ENCODE peak calls at places on chromosome 15, in eight cellular contexts. One of them, this sample, is unnamed.

GRCh38 chr15:43103939-43104338 is 1.9 kb downstream of the UBR1 start:
- DNase-seq in NB4: no peak
- DNase-seq in lower leg skin: no peak
- DNase-seq in pancreas: no peak
- DNase-seq in CD8-positive, alpha-beta T cell: no peak
- DNase-seq in heart right ventricle: no peak
- DNase-seq in mammary epithelial cell: peak
- DNase-seq in upper lobe of right lung: no peak
- DNase-seq in this sample: no peak

GRCh38 chr15:31360843-31361763 is 34.5 kb downstream of the KLF13 start:
- DNase-seq in NB4: peak
- DNase-seq in lower leg skin: peak
- DNase-seq in pancreas: peak
- DNase-seq in CD8-positive, alpha-beta T cell: peak
- DNase-seq in heart right ventricle: no peak
- DNase-seq in mammary epithelial cell: no peak
- DNase-seq in upper lobe of right lung: peak
- DNase-seq in this sample: no peak

GRCh38 chr15:80404719-80405553 is 754 bp downstream of the ARNT2 start:
- DNase-seq in NB4: no peak
- DNase-seq in lower leg skin: no peak
- DNase-seq in pancreas: no peak
- DNase-seq in CD8-positive, alpha-beta T cell: no peak
- DNase-seq in heart right ventricle: peak
- DNase-seq in mammary epithelial cell: no peak
- DNase-seq in upper lobe of right lung: peak
- DNase-seq in this sample: no peak

GRCh38 chr15:69903476-69904295 is 194.0 kb downstream of the TLE3 start:
- DNase-seq in NB4: no peak
- DNase-seq in lower leg skin: no peak
- DNase-seq in pancreas: no peak
- DNase-seq in CD8-positive, alpha-beta T cell: no peak
- DNase-seq in heart right ventricle: no peak
- DNase-seq in mammary epithelial cell: no peak
- DNase-seq in upper lobe of right lung: no peak
- DNase-seq in this sample: peak

GRCh38 chr15:65873271-65873670 is 4.0 kb downstream of the RAB11A start:
- DNase-seq in NB4: no peak
- DNase-seq in lower leg skin: no peak
- DNase-seq in pancreas: no peak
- DNase-seq in CD8-positive, alpha-beta T cell: no peak
- DNase-seq in heart right ventricle: no peak
- DNase-seq in mammary epithelial cell: peak
- DNase-seq in upper lobe of right lung: no peak
- DNase-seq in this sample: no peak

GRCh38 chr15:93024293-93024692 is 64.7 kb downstream of the RGMA start:
- DNase-seq in NB4: no peak
- DNase-seq in lower leg skin: no peak
- DNase-seq in pancreas: no peak
- DNase-seq in CD8-positive, alpha-beta T cell: no peak
- DNase-seq in heart right ventricle: no peak
- DNase-seq in mammary epithelial cell: no peak
- DNase-seq in upper lobe of right lung: no peak
- DNase-seq in this sample: no peak

GRCh38 chr15:91468861-91469260 is 368.8 kb downstream of the SV2B start:
- DNase-seq in NB4: no peak
- DNase-seq in lower leg skin: no peak
- DNase-seq in pancreas: no peak
- DNase-seq in CD8-positive, alpha-beta T cell: no peak
- DNase-seq in heart right ventricle: no peak
- DNase-seq in mammary epithelial cell: no peak
- DNase-seq in upper lobe of right lung: no peak
- DNase-seq in this sample: no peak

GRCh38 chr15:80179025-80179759 is 26.4 kb downstream of the FAH start:
- DNase-seq in NB4: no peak
- DNase-seq in lower leg skin: no peak
- DNase-seq in pancreas: no peak
- DNase-seq in CD8-positive, alpha-beta T cell: no peak
- DNase-seq in heart right ventricle: no peak
- DNase-seq in mammary epithelial cell: peak
- DNase-seq in upper lobe of right lung: no peak
- DNase-seq in this sample: peak

GRCh38 chr15:100931143-100931890 is 12.2 kb downstream of the LRRK1 start:
- DNase-seq in NB4: no peak
- DNase-seq in lower leg skin: peak
- DNase-seq in pancreas: no peak
- DNase-seq in CD8-positive, alpha-beta T cell: no peak
- DNase-seq in heart right ventricle: no peak
- DNase-seq in mammary epithelial cell: no peak
- DNase-seq in upper lobe of right lung: no peak
- DNase-seq in this sample: no peak

GRCh38 chr15:92123848-92124631 is 269.6 kb upstream of the ST8SIA2 start:
- DNase-seq in NB4: no peak
- DNase-seq in lower leg skin: no peak
- DNase-seq in pancreas: no peak
- DNase-seq in CD8-positive, alpha-beta T cell: no peak
- DNase-seq in heart right ventricle: no peak
- DNase-seq in mammary epithelial cell: no peak
- DNase-seq in upper lobe of right lung: no peak
- DNase-seq in this sample: no peak

GRCh38 chr15:80556694-80557367 is 138.3 kb upstream of the ABHD17C start:
- DNase-seq in NB4: no peak
- DNase-seq in lower leg skin: no peak
- DNase-seq in pancreas: no peak
- DNase-seq in CD8-positive, alpha-beta T cell: no peak
- DNase-seq in heart right ventricle: no peak
- DNase-seq in mammary epithelial cell: no peak
- DNase-seq in upper lobe of right lung: no peak
- DNase-seq in this sample: peak

GRCh38 chr15:38504680-38505467 is 50.9 kb downstream of the FAM98B start:
- DNase-seq in NB4: no peak
- DNase-seq in lower leg skin: no peak
- DNase-seq in pancreas: no peak
- DNase-seq in CD8-positive, alpha-beta T cell: no peak
- DNase-seq in heart right ventricle: no peak
- DNase-seq in mammary epithelial cell: no peak
- DNase-seq in upper lobe of right lung: no peak
- DNase-seq in this sample: no peak

GRCh38 chr15:92197761-92198160 is 195.9 kb upstream of the ST8SIA2 start:
- DNase-seq in NB4: no peak
- DNase-seq in lower leg skin: no peak
- DNase-seq in pancreas: no peak
- DNase-seq in CD8-positive, alpha-beta T cell: no peak
- DNase-seq in heart right ventricle: no peak
- DNase-seq in mammary epithelial cell: no peak
- DNase-seq in upper lobe of right lung: no peak
- DNase-seq in this sample: no peak

GRCh38 chr15:100249096-100249815 is 92.5 kb downstream of the ADAMTS17 start:
- DNase-seq in NB4: no peak
- DNase-seq in lower leg skin: peak
- DNase-seq in pancreas: no peak
- DNase-seq in CD8-positive, alpha-beta T cell: no peak
- DNase-seq in heart right ventricle: no peak
- DNase-seq in mammary epithelial cell: no peak
- DNase-seq in upper lobe of right lung: no peak
- DNase-seq in this sample: no peak

GRCh38 chr15:75171408-75171807 is 30.3 kb upstream of the C15orf39 start:
- DNase-seq in NB4: peak
- DNase-seq in lower leg skin: peak
- DNase-seq in pancreas: no peak
- DNase-seq in CD8-positive, alpha-beta T cell: no peak
- DNase-seq in heart right ventricle: no peak
- DNase-seq in mammary epithelial cell: peak
- DNase-seq in upper lobe of right lung: peak
- DNase-seq in this sample: peak

GRCh38 chr15:38647683-38648082 is 83.1 kb upstream of the RASGRP1 start:
- DNase-seq in NB4: no peak
- DNase-seq in lower leg skin: no peak
- DNase-seq in pancreas: no peak
- DNase-seq in CD8-positive, alpha-beta T cell: no peak
- DNase-seq in heart right ventricle: no peak
- DNase-seq in mammary epithelial cell: peak
- DNase-seq in upper lobe of right lung: no peak
- DNase-seq in this sample: peak

GRCh38 chr15:65310431-65311137 is 6.1 kb downstream of the RNU5B-1 start:
- DNase-seq in NB4: peak
- DNase-seq in lower leg skin: no peak
- DNase-seq in pancreas: no peak
- DNase-seq in CD8-positive, alpha-beta T cell: no peak
- DNase-seq in heart right ventricle: no peak
- DNase-seq in mammary epithelial cell: no peak
- DNase-seq in upper lobe of right lung: no peak
- DNase-seq in this sample: peak

GRCh38 chr15:68315495-68316007 is 38.0 kb downstream of the FEM1B start:
- DNase-seq in NB4: no peak
- DNase-seq in lower leg skin: peak
- DNase-seq in pancreas: no peak
- DNase-seq in CD8-positive, alpha-beta T cell: no peak
- DNase-seq in heart right ventricle: no peak
- DNase-seq in mammary epithelial cell: no peak
- DNase-seq in upper lobe of right lung: peak
- DNase-seq in this sample: peak

GRCh38 chr15:99213187-99213811 is 36.1 kb downstream of the TTC23 start:
- DNase-seq in NB4: peak
- DNase-seq in lower leg skin: peak
- DNase-seq in pancreas: peak
- DNase-seq in CD8-positive, alpha-beta T cell: peak
- DNase-seq in heart right ventricle: peak
- DNase-seq in mammary epithelial cell: peak
- DNase-seq in upper lobe of right lung: peak
- DNase-seq in this sample: peak

GRCh38 chr15:85583404-85584390 is 203.3 kb downstream of the AKAP13 start:
- DNase-seq in NB4: no peak
- DNase-seq in lower leg skin: no peak
- DNase-seq in pancreas: peak
- DNase-seq in CD8-positive, alpha-beta T cell: peak
- DNase-seq in heart right ventricle: peak
- DNase-seq in mammary epithelial cell: peak
- DNase-seq in upper lobe of right lung: peak
- DNase-seq in this sample: peak
- H3K4me3 ChIP-seq in NB4: no peak
- H3K4me3 ChIP-seq in lower leg skin: no peak
- H3K4me3 ChIP-seq in pancreas: peak
- H3K4me3 ChIP-seq in CD8-positive, alpha-beta T cell: peak
- H3K4me3 ChIP-seq in heart right ventricle: peak
- H3K4me3 ChIP-seq in mammary epithelial cell: no peak
- H3K4me3 ChIP-seq in upper lobe of right lung: peak
- H3K4me3 ChIP-seq in this sample: peak

DNA sequence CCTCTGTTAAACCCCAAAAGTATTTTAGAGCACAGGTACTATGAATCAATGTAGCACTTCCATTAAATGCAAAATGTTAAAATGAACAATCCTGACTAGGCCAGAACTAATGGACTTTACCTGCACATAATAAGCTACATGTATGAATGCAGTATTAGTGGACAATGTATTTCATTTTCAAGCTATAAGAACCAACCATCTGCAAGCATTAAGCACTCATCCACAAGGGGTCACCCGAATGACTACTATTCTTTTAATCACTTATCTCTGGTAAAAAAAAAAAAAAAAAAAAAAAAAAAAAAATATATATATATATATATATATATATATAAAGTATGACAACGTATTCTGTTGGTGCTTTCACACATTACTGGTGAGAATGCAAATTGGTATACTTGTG is 7.2 kb downstream of the HERC1 start:
- DNase-seq in NB4: peak
- DNase-seq in lower leg skin: no peak
- DNase-seq in pancreas: no peak
- DNase-seq in CD8-positive, alpha-beta T cell: no peak
- DNase-seq in heart right ventricle: no peak
- DNase-seq in mammary epithelial cell: no peak
- DNase-seq in upper lobe of right lung: no peak
- DNase-seq in this sample: peak
- TF ChIP-seq CTCF in NB4: no peak
- TF ChIP-seq CTCF in lower leg skin: no peak
- TF ChIP-seq CTCF in pancreas: no peak
- TF ChIP-seq CTCF in CD8-positive, alpha-beta T cell: no peak
- TF ChIP-seq CTCF in heart right ventricle: peak
- TF ChIP-seq CTCF in mammary epithelial cell: no peak
- TF ChIP-seq CTCF in upper lobe of right lung: peak
- TF ChIP-seq CTCF in this sample: no peak

GRCh38 chr15:67074886-67075229 is 9.5 kb downstream of the SMAD3 start:
- DNase-seq in NB4: peak
- DNase-seq in lower leg skin: no peak
- DNase-seq in pancreas: no peak
- DNase-seq in CD8-positive, alpha-beta T cell: no peak
- DNase-seq in heart right ventricle: no peak
- DNase-seq in mammary epithelial cell: no peak
- DNase-seq in upper lobe of right lung: no peak
- DNase-seq in this sample: peak

GRCh38 chr15:67080118-67080899 is 14.9 kb downstream of the SMAD3 start:
- DNase-seq in NB4: no peak
- DNase-seq in lower leg skin: no peak
- DNase-seq in pancreas: no peak
- DNase-seq in CD8-positive, alpha-beta T cell: no peak
- DNase-seq in heart right ventricle: no peak
- DNase-seq in mammary epithelial cell: peak
- DNase-seq in upper lobe of right lung: peak
- DNase-seq in this sample: peak

GRCh38 chr15:67076147-67076843 is 10.9 kb downstream of the SMAD3 start:
- DNase-seq in NB4: peak
- DNase-seq in lower leg skin: no peak
- DNase-seq in pancreas: no peak
- DNase-seq in CD8-positive, alpha-beta T cell: no peak
- DNase-seq in heart right ventricle: no peak
- DNase-seq in mammary epithelial cell: peak
- DNase-seq in upper lobe of right lung: no peak
- DNase-seq in this sample: peak

GRCh38 chr15:67079361-67079760 is 14.0 kb downstream of the SMAD3 start:
- DNase-seq in NB4: no peak
- DNase-seq in lower leg skin: no peak
- DNase-seq in pancreas: no peak
- DNase-seq in CD8-positive, alpha-beta T cell: no peak
- DNase-seq in heart right ventricle: no peak
- DNase-seq in mammary epithelial cell: no peak
- DNase-seq in upper lobe of right lung: no peak
- DNase-seq in this sample: no peak

GRCh38 chr15:67077641-67078215 is 12.3 kb downstream of the SMAD3 start:
- DNase-seq in NB4: no peak
- DNase-seq in lower leg skin: no peak
- DNase-seq in pancreas: no peak
- DNase-seq in CD8-positive, alpha-beta T cell: no peak
- DNase-seq in heart right ventricle: no peak
- DNase-seq in mammary epithelial cell: no peak
- DNase-seq in upper lobe of right lung: no peak
- DNase-seq in this sample: no peak
- H3K4me3 ChIP-seq in NB4: no peak
- H3K4me3 ChIP-seq in lower leg skin: no peak
- H3K4me3 ChIP-seq in pancreas: no peak
- H3K4me3 ChIP-seq in CD8-positive, alpha-beta T cell: no peak
- H3K4me3 ChIP-seq in heart right ventricle: no peak
- H3K4me3 ChIP-seq in mammary epithelial cell: no peak
- H3K4me3 ChIP-seq in upper lobe of right lung: no peak
- H3K4me3 ChIP-seq in this sample: no peak

DNA sequence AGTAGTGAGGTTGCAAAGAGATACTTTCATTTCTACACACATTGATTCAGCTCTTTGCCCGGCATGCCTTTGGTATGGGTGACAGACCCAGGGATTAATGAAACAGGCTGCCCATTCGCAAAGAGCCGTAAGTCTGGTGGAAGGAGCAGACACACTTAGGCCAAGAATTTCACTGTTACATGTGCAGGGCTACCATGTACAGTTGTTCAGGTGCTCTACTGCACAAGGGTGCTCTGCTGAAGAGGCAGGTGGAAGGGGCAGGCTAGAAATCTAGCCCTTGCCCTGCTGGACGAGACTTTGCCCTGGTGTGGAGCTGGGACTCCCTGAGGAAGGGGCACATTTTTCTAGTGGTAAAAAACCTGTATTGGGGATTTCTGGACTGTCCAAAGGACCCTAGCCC is 26.2 kb upstream of the RASGRF1 start:
- DNase-seq in NB4: no peak
- DNase-seq in lower leg skin: no peak
- DNase-seq in pancreas: no peak
- DNase-seq in CD8-positive, alpha-beta T cell: no peak
- DNase-seq in heart right ventricle: no peak
- DNase-seq in mammary epithelial cell: no peak
- DNase-seq in upper lobe of right lung: no peak
- DNase-seq in this sample: no peak
- TF ChIP-seq CTCF in NB4: no peak
- TF ChIP-seq CTCF in lower leg skin: no peak
- TF ChIP-seq CTCF in pancreas: no peak
- TF ChIP-seq CTCF in CD8-positive, alpha-beta T cell: no peak
- TF ChIP-seq CTCF in heart right ventricle: no peak
- TF ChIP-seq CTCF in mammary epithelial cell: no peak
- TF ChIP-seq CTCF in upper lobe of right lung: no peak
- TF ChIP-seq CTCF in this sample: no peak